ENCODE peak calls at places on chromosome 7, in nine cellular contexts. One of them, this sample, is unnamed.

GRCh38 chr7:2527505-2528464 is 8.2 kb downstream of the LFNG start:
- DNase-seq in HepG2: peak
- DNase-seq in SK-N-SH: no peak
- DNase-seq in upper lobe of left lung: no peak
- DNase-seq in A549: peak
- DNase-seq in K562: peak
- DNase-seq in tibial nerve: no peak
- DNase-seq in sigmoid colon: no peak
- DNase-seq in esophagus muscularis mucosa: no peak
- DNase-seq in this sample: peak

GRCh38 chr7:135175931-135176330 is 5.4 kb upstream of the CYREN start:
- DNase-seq in HepG2: no peak
- DNase-seq in SK-N-SH: no peak
- DNase-seq in upper lobe of left lung: no peak
- DNase-seq in A549: no peak
- DNase-seq in K562: no peak
- DNase-seq in tibial nerve: no peak
- DNase-seq in sigmoid colon: no peak
- DNase-seq in esophagus muscularis mucosa: no peak
- DNase-seq in this sample: no peak

GRCh38 chr7:16668049-16668858 is 22.3 kb downstream of the BZW2 start:
- DNase-seq in HepG2: peak
- DNase-seq in SK-N-SH: peak
- DNase-seq in upper lobe of left lung: no peak
- DNase-seq in A549: peak
- DNase-seq in K562: peak
- DNase-seq in tibial nerve: peak
- DNase-seq in sigmoid colon: peak
- DNase-seq in esophagus muscularis mucosa: no peak
- DNase-seq in this sample: peak

GRCh38 chr7:142407939-142408573 is 150.2 kb upstream of the PRSS58 start:
- DNase-seq in HepG2: no peak
- DNase-seq in SK-N-SH: no peak
- DNase-seq in upper lobe of left lung: no peak
- DNase-seq in A549: no peak
- DNase-seq in K562: no peak
- DNase-seq in tibial nerve: no peak
- DNase-seq in sigmoid colon: no peak
- DNase-seq in esophagus muscularis mucosa: no peak
- DNase-seq in this sample: no peak

GRCh38 chr7:139571190-139571589 is 47.7 kb downstream of the CLEC2L start:
- DNase-seq in HepG2: no peak
- DNase-seq in SK-N-SH: no peak
- DNase-seq in upper lobe of left lung: no peak
- DNase-seq in A549: no peak
- DNase-seq in K562: no peak
- DNase-seq in tibial nerve: no peak
- DNase-seq in sigmoid colon: no peak
- DNase-seq in esophagus muscularis mucosa: no peak
- DNase-seq in this sample: no peak

GRCh38 chr7:158473238-158473637 is 114.4 kb downstream of the PTPRN2 start:
- DNase-seq in HepG2: no peak
- DNase-seq in SK-N-SH: no peak
- DNase-seq in upper lobe of left lung: no peak
- DNase-seq in A549: no peak
- DNase-seq in K562: no peak
- DNase-seq in tibial nerve: no peak
- DNase-seq in sigmoid colon: no peak
- DNase-seq in esophagus muscularis mucosa: no peak
- DNase-seq in this sample: no peak

GRCh38 chr7:1025747-1026581 is 18.4 kb upstream of the GPR146 start:
- DNase-seq in HepG2: no peak
- DNase-seq in SK-N-SH: no peak
- DNase-seq in upper lobe of left lung: peak
- DNase-seq in A549: no peak
- DNase-seq in K562: no peak
- DNase-seq in tibial nerve: no peak
- DNase-seq in sigmoid colon: no peak
- DNase-seq in esophagus muscularis mucosa: no peak
- DNase-seq in this sample: no peak

GRCh38 chr7:22251284-22251683 is 105.7 kb downstream of the RAPGEF5 start:
- DNase-seq in HepG2: no peak
- DNase-seq in SK-N-SH: no peak
- DNase-seq in upper lobe of left lung: no peak
- DNase-seq in A549: no peak
- DNase-seq in K562: no peak
- DNase-seq in tibial nerve: no peak
- DNase-seq in sigmoid colon: no peak
- DNase-seq in esophagus muscularis mucosa: no peak
- DNase-seq in this sample: no peak

GRCh38 chr7:132666786-132667185 is 90.5 kb upstream of the PLXNA4 start:
- DNase-seq in HepG2: no peak
- DNase-seq in SK-N-SH: no peak
- DNase-seq in upper lobe of left lung: no peak
- DNase-seq in A549: no peak
- DNase-seq in K562: no peak
- DNase-seq in tibial nerve: no peak
- DNase-seq in sigmoid colon: no peak
- DNase-seq in esophagus muscularis mucosa: no peak
- DNase-seq in this sample: no peak

GRCh38 chr7:111076205-111076604 is 14.7 kb upstream of the LRRN3 start:
- DNase-seq in HepG2: no peak
- DNase-seq in SK-N-SH: no peak
- DNase-seq in upper lobe of left lung: no peak
- DNase-seq in A549: no peak
- DNase-seq in K562: no peak
- DNase-seq in tibial nerve: no peak
- DNase-seq in sigmoid colon: no peak
- DNase-seq in esophagus muscularis mucosa: no peak
- DNase-seq in this sample: no peak

GRCh38 chr7:30276203-30276900 is 8.0 kb upstream of the ZNRF2 start:
- DNase-seq in HepG2: peak
- DNase-seq in SK-N-SH: peak
- DNase-seq in upper lobe of left lung: no peak
- DNase-seq in A549: peak
- DNase-seq in K562: peak
- DNase-seq in tibial nerve: no peak
- DNase-seq in sigmoid colon: no peak
- DNase-seq in esophagus muscularis mucosa: no peak
- DNase-seq in this sample: peak

GRCh38 chr7:129168219-129168991 is 20.0 kb upstream of the SMO start:
- DNase-seq in HepG2: no peak
- DNase-seq in SK-N-SH: no peak
- DNase-seq in upper lobe of left lung: no peak
- DNase-seq in A549: no peak
- DNase-seq in K562: no peak
- DNase-seq in tibial nerve: no peak
- DNase-seq in sigmoid colon: no peak
- DNase-seq in esophagus muscularis mucosa: no peak
- DNase-seq in this sample: no peak

GRCh38 chr7:157412021-157412443 is 75.2 kb downstream of the DNAJB6 start:
- DNase-seq in HepG2: no peak
- DNase-seq in SK-N-SH: no peak
- DNase-seq in upper lobe of left lung: no peak
- DNase-seq in A549: no peak
- DNase-seq in K562: no peak
- DNase-seq in tibial nerve: no peak
- DNase-seq in sigmoid colon: no peak
- DNase-seq in esophagus muscularis mucosa: no peak
- DNase-seq in this sample: no peak

GRCh38 chr7:2819161-2819953 is 24.8 kb downstream of the GNA12 start:
- DNase-seq in HepG2: no peak
- DNase-seq in SK-N-SH: no peak
- DNase-seq in upper lobe of left lung: no peak
- DNase-seq in A549: no peak
- DNase-seq in K562: no peak
- DNase-seq in tibial nerve: no peak
- DNase-seq in sigmoid colon: no peak
- DNase-seq in esophagus muscularis mucosa: no peak
- DNase-seq in this sample: no peak

GRCh38 chr7:52168085-52168484 is 851.5 kb upstream of the COBL start:
- DNase-seq in HepG2: peak
- DNase-seq in SK-N-SH: peak
- DNase-seq in upper lobe of left lung: no peak
- DNase-seq in A549: peak
- DNase-seq in K562: peak
- DNase-seq in tibial nerve: no peak
- DNase-seq in sigmoid colon: no peak
- DNase-seq in esophagus muscularis mucosa: no peak
- DNase-seq in this sample: no peak

GRCh38 chr7:92639213-92639896 is 49.2 kb upstream of the FAM133B start:
- DNase-seq in HepG2: no peak
- DNase-seq in SK-N-SH: no peak
- DNase-seq in upper lobe of left lung: no peak
- DNase-seq in A549: no peak
- DNase-seq in K562: no peak
- DNase-seq in tibial nerve: no peak
- DNase-seq in sigmoid colon: no peak
- DNase-seq in esophagus muscularis mucosa: no peak
- DNase-seq in this sample: no peak
- TF ChIP-seq EP300 in HepG2: no peak
- TF ChIP-seq EP300 in SK-N-SH: peak
- TF ChIP-seq EP300 in upper lobe of left lung: no peak
- TF ChIP-seq EP300 in A549: no peak
- TF ChIP-seq EP300 in K562: no peak
- TF ChIP-seq EP300 in tibial nerve: no peak
- TF ChIP-seq EP300 in sigmoid colon: no peak
- TF ChIP-seq EP300 in esophagus muscularis mucosa: no peak
- TF ChIP-seq EP300 in this sample: no peak

GRCh38 chr7:140923358-140924006 is 1.2 kb downstream of the BRAF start:
- DNase-seq in HepG2: no peak
- DNase-seq in SK-N-SH: peak
- DNase-seq in upper lobe of left lung: no peak
- DNase-seq in A549: peak
- DNase-seq in K562: peak
- DNase-seq in tibial nerve: no peak
- DNase-seq in sigmoid colon: no peak
- DNase-seq in esophagus muscularis mucosa: no peak
- DNase-seq in this sample: no peak
- TF ChIP-seq EP300 in HepG2: no peak
- TF ChIP-seq EP300 in SK-N-SH: no peak
- TF ChIP-seq EP300 in upper lobe of left lung: no peak
- TF ChIP-seq EP300 in A549: no peak
- TF ChIP-seq EP300 in K562: no peak
- TF ChIP-seq EP300 in tibial nerve: no peak
- TF ChIP-seq EP300 in sigmoid colon: no peak
- TF ChIP-seq EP300 in esophagus muscularis mucosa: no peak
- TF ChIP-seq EP300 in this sample: no peak

GRCh38 chr7:116211006-116211912 is 920 bp downstream of the TES start:
- DNase-seq in HepG2: peak
- DNase-seq in SK-N-SH: peak
- DNase-seq in upper lobe of left lung: peak
- DNase-seq in A549: peak
- DNase-seq in K562: peak
- DNase-seq in tibial nerve: peak
- DNase-seq in sigmoid colon: peak
- DNase-seq in esophagus muscularis mucosa: peak
- DNase-seq in this sample: peak

GRCh38 chr7:116209561-116210070 is 723 bp upstream of the TES start:
- DNase-seq in HepG2: no peak
- DNase-seq in SK-N-SH: no peak
- DNase-seq in upper lobe of left lung: no peak
- DNase-seq in A549: no peak
- DNase-seq in K562: no peak
- DNase-seq in tibial nerve: no peak
- DNase-seq in sigmoid colon: no peak
- DNase-seq in esophagus muscularis mucosa: no peak
- DNase-seq in this sample: no peak

GRCh38 chr7:116211913-116212596 is 1.7 kb downstream of the TES start:
- DNase-seq in HepG2: no peak
- DNase-seq in SK-N-SH: no peak
- DNase-seq in upper lobe of left lung: no peak
- DNase-seq in A549: no peak
- DNase-seq in K562: peak
- DNase-seq in tibial nerve: no peak
- DNase-seq in sigmoid colon: no peak
- DNase-seq in esophagus muscularis mucosa: no peak
- DNase-seq in this sample: no peak

GRCh38 chr7:116208919-116209318 is 1.4 kb upstream of the TES start:
- DNase-seq in HepG2: no peak
- DNase-seq in SK-N-SH: no peak
- DNase-seq in upper lobe of left lung: no peak
- DNase-seq in A549: no peak
- DNase-seq in K562: no peak
- DNase-seq in tibial nerve: no peak
- DNase-seq in sigmoid colon: no peak
- DNase-seq in esophagus muscularis mucosa: no peak
- DNase-seq in this sample: no peak

GRCh38 chr7:116210345-116211005 is at the start of gene TES:
- DNase-seq in HepG2: peak
- DNase-seq in SK-N-SH: peak
- DNase-seq in upper lobe of left lung: peak
- DNase-seq in A549: peak
- DNase-seq in K562: peak
- DNase-seq in tibial nerve: no peak
- DNase-seq in sigmoid colon: peak
- DNase-seq in esophagus muscularis mucosa: no peak
- DNase-seq in this sample: peak
- TF ChIP-seq EP300 in HepG2: no peak
- TF ChIP-seq EP300 in SK-N-SH: no peak
- TF ChIP-seq EP300 in upper lobe of left lung: no peak
- TF ChIP-seq EP300 in A549: no peak
- TF ChIP-seq EP300 in K562: no peak
- TF ChIP-seq EP300 in tibial nerve: no peak
- TF ChIP-seq EP300 in sigmoid colon: no peak
- TF ChIP-seq EP300 in esophagus muscularis mucosa: no peak
- TF ChIP-seq EP300 in this sample: no peak

GRCh38 chr7:47154781-47155180 is 427.1 kb downstream of the TNS3 start:
- DNase-seq in HepG2: no peak
- DNase-seq in SK-N-SH: no peak
- DNase-seq in upper lobe of left lung: no peak
- DNase-seq in A549: no peak
- DNase-seq in K562: no peak
- DNase-seq in tibial nerve: no peak
- DNase-seq in sigmoid colon: no peak
- DNase-seq in esophagus muscularis mucosa: no peak
- DNase-seq in this sample: no peak

GRCh38 chr7:47152307-47152706 is 429.6 kb downstream of the TNS3 start:
- DNase-seq in HepG2: no peak
- DNase-seq in SK-N-SH: no peak
- DNase-seq in upper lobe of left lung: no peak
- DNase-seq in A549: no peak
- DNase-seq in K562: no peak
- DNase-seq in tibial nerve: no peak
- DNase-seq in sigmoid colon: no peak
- DNase-seq in esophagus muscularis mucosa: no peak
- DNase-seq in this sample: no peak

GRCh38 chr7:47153571-47153970 is 428.3 kb downstream of the TNS3 start:
- DNase-seq in HepG2: peak
- DNase-seq in SK-N-SH: no peak
- DNase-seq in upper lobe of left lung: no peak
- DNase-seq in A549: no peak
- DNase-seq in K562: no peak
- DNase-seq in tibial nerve: no peak
- DNase-seq in sigmoid colon: no peak
- DNase-seq in esophagus muscularis mucosa: no peak
- DNase-seq in this sample: no peak

GRCh38 chr7:47150497-47151260 is 431.2 kb downstream of the TNS3 start:
- DNase-seq in HepG2: no peak
- DNase-seq in SK-N-SH: no peak
- DNase-seq in upper lobe of left lung: no peak
- DNase-seq in A549: no peak
- DNase-seq in K562: no peak
- DNase-seq in tibial nerve: no peak
- DNase-seq in sigmoid colon: no peak
- DNase-seq in esophagus muscularis mucosa: no peak
- DNase-seq in this sample: no peak

GRCh38 chr7:47153076-47153475 is 428.8 kb downstream of the TNS3 start:
- DNase-seq in HepG2: peak
- DNase-seq in SK-N-SH: no peak
- DNase-seq in upper lobe of left lung: no peak
- DNase-seq in A549: peak
- DNase-seq in K562: no peak
- DNase-seq in tibial nerve: no peak
- DNase-seq in sigmoid colon: no peak
- DNase-seq in esophagus muscularis mucosa: no peak
- DNase-seq in this sample: no peak
- TF ChIP-seq EP300 in HepG2: no peak
- TF ChIP-seq EP300 in SK-N-SH: no peak
- TF ChIP-seq EP300 in upper lobe of left lung: no peak
- TF ChIP-seq EP300 in A549: no peak
- TF ChIP-seq EP300 in K562: no peak
- TF ChIP-seq EP300 in tibial nerve: peak
- TF ChIP-seq EP300 in sigmoid colon: no peak
- TF ChIP-seq EP300 in esophagus muscularis mucosa: no peak
- TF ChIP-seq EP300 in this sample: no peak